ENCODE peak calls at places on chromosomes 7 and 10, in nine cellular contexts. H, E, I, L, O, U, X, P and K are unnamed samples.

GRCh38 chr7:134943785-134944400 is 42.4 kb upstream of the AGBL3 start:
- DNase-seq in H (no peak), P (no peak), U (no peak), I (no peak), X (no peak), O (no peak), E (no peak), L (peak; percentile 43), K (no peak)

GRCh38 chr7:80259-81236 is 111.8 kb upstream of the FAM20C start:
- DNase-seq in E (peak; percentile 36), X (no peak), L (no peak), P (no peak), U (no peak), H (no peak), O (no peak), I (no peak), K (no peak)

GRCh38 chr10:100569687-100570517 is 34.2 kb downstream of the HIF1AN start:
- DNase-seq in H (peak; percentile 40), U (peak; percentile 75), E (no peak), X (no peak), L (no peak), O (no peak), I (no peak), P (no peak), K (no peak)

GRCh38 chr10:21406595-21407218 is 118.8 kb downstream of the SKIDA1 start:
- DNase-seq in L (no peak), P (no peak), U (no peak), E (no peak), X (no peak), H (no peak), I (no peak), O (no peak), K (no peak)

GRCh38 chr10:25261571-25261970 is 86.8 kb downstream of the GPR158 start:
- DNase-seq in E (no peak), P (no peak), I (no peak), H (no peak), L (no peak), O (no peak), U (no peak), X (no peak), K (no peak)

GRCh38 chr10:30441974-30442606 is 8.1 kb downstream of the MAP3K8 start:
- DNase-seq in I (no peak), P (no peak), U (no peak), L (no peak), O (no peak), X (no peak), E (no peak), H (no peak), K (no peak)

GRCh38 chr7:97450516-97450915 is 281.4 kb upstream of the TAC1 start:
- DNase-seq in L (no peak), P (no peak), O (no peak), H (no peak), E (no peak), U (no peak), I (no peak), X (no peak), K (no peak)

GRCh38 chr7:158019726-158020705 is 567.6 kb downstream of the PTPRN2 start:
- DNase-seq in U (no peak), H (no peak), P (no peak), L (no peak), E (no peak), O (no peak), X (no peak), I (peak; percentile 40), K (no peak)

GRCh38 chr10:122674781-122675180 is 24.9 kb downstream of the C10orf120 start:
- DNase-seq in X (no peak), E (no peak), I (no peak), P (no peak), H (no peak), O (no peak), L (no peak), U (no peak), K (no peak)

GRCh38 chr10:93993782-93994668 is at the start of gene PLCE1:
- DNase-seq in I (peak; percentile 71), E (peak; percentile 53), O (no peak), L (peak; percentile 60), X (peak; percentile 51), P (no peak), H (peak; percentile 49), U (peak; percentile 67), K (no peak)

GRCh38 chr10:93993414-93993781 is 333 bp upstream of the PLCE1 start:
- DNase-seq in E (no peak), L (no peak), U (no peak), O (no peak), P (no peak), I (no peak), X (no peak), H (no peak), K (no peak)

GRCh38 chr10:93991101-93991500 is 2.6 kb upstream of the PLCE1 start:
- DNase-seq in E (no peak), H (no peak), P (no peak), I (no peak), U (no peak), X (no peak), O (no peak), L (no peak), K (no peak)

GRCh38 chr10:93991596-93992284 is 2.0 kb upstream of the PLCE1 start:
- DNase-seq in X (peak; percentile 60), U (peak; percentile 49), P (no peak), L (no peak), E (peak; percentile 54), O (no peak), I (no peak), H (no peak), K (no peak)

DNA sequence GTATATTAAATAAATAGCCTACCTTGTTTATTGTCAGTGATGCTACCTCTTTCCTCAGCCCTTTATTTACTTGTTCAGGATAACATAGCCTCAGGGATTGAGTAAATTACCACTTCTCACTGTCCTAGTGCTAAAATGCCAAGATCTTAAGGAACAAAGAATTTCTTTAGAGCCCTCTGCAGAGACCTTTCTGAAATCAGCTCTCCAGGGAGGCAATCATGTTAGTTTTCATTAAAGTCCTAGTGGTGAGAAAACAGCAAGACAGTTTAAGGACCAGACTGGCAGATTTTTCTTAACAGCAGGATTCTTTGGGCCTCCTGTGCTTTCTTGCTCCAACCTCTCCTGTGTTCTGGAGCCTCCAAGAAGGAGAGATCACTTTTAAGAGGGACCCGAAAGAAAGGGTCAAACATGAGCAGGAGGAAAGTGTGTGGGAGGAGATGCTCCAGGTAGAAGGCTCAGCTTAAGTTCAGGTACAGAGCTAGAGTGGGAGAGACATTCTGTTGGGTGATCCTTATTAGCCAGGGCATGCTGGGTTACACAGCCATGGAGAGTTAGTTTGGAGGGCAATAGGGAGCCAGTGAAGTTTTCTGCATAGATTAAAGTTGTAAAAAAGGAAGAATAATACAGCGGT is 1.2 kb upstream of the PLCE1 start:
- DNase-seq in O (no peak), H (no peak), I (no peak), E (no peak), P (no peak), X (no peak), L (no peak), U (peak; percentile 52), K (no peak)
- TF ChIP-seq CTCF in O (peak; percentile 32), H (peak; percentile 33), I (peak; percentile 21), E (peak; percentile 42), P (peak; percentile 17), X (no peak), L (no peak), U (no peak), K (no peak)

DNA sequence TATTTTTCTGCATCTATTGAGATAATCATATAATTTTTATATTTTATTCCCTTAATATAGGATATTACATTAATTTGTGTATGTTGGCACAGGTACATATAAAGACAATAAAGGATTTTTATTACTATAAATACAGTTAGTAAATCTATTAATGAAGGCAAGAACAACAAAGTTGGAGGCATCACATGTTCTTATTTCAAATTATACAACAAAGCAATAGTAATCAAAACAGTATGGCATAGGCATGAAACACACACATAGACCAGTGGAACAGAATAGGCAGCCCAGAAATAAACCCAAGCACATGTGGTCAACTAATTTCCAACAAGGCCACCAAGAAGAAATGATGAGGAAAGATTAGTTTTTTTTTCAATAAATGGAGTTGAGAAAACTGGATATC is 11.2 kb downstream of the TFPI2 start:
- DNase-seq in H (no peak), X (no peak), I (no peak), U (no peak), E (no peak), O (no peak), P (no peak), L (no peak), K (no peak)
- TF ChIP-seq CTCF in H (no peak), X (no peak), I (no peak), U (no peak), E (no peak), O (no peak), P (no peak), L (no peak), K (no peak)

DNA sequence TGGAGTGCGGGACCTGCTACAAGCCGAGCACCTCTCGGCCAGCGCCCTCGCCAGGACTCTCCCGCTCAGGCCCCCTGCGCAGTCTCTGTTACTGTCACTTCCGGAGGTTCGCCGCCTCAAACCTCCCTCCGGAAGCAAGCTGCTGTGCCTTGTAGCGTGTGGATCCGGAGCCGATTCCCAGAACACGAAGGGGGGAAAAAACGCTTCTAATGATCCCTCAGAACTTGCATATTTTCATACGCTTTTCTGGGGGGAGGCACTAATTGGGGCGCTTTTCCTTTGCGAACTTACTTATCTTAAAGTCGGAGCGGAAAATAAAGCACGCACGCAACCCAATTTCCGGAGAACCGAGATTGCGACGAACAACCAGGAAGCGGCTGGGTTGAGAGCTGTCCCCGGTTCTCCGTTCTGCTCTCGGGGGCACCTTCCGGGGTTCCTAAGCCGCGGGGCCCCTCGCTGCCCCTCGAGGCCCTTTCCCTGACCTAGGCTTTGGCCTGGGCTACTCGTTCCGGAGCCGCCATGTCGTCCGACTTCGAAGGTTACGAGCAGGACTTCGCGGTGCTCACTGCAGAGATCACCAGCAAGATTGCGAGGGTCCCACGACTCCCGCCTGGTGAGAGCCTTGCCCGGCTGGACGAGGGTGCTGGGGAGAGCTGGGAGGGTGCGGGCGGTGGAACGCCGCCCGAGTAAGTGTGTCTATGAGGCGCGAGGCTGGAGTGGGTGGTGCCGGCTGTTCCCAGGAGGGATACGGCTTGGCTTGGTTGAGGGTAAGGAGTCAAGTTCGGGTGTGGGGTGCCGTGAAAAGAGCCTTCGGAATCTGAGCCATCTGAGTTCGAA is at the start of the genes VTI1A and ZDHHC6:
- DNase-seq in P (no peak), E (peak; percentile 81), O (peak; percentile 61), X (peak; percentile 87), L (peak; percentile 86), I (peak; percentile 90), U (peak; percentile 90), H (peak; percentile 87), K (peak; percentile 84)
- TF ChIP-seq CTCF in P (peak; percentile 46), E (no peak), O (peak; percentile 43), X (no peak), L (no peak), I (peak; percentile 25), U (no peak), H (no peak), K (no peak)

DNA sequence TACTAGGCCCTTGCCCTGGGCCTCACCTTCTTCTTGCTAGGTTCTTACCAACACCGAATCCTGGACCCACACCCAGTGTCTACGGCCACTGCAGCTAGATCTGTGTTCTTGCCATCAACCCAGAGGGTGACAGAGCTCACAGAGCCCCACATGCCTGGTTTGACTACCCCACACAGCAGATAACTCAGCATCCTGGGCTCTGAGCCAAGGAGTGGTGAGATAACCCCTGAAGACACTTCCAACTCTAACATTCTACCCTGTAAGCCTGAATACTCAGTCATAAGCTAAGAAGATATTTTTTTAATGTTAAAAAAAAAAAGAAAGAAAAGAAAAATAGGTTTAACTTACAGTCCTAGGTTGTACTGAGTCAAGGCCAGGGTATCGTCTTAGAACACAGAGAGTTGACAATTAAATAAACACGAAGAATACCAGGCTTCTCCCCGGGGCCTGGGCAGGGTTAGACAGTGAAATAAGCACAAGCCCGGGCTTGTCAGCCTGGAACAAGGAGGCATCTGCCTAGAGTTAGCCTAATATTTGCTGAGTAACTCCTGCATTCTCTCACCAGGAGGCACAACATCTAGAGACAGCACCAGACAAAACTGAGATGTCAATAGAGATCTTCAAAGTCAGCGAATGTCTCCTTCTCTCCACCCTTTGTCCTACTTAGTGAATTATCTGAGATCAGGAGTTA is 556.5 kb upstream of the LRRN3 start:
- DNase-seq in E (no peak), P (no peak), X (no peak), H (no peak), O (peak; percentile 38), L (no peak), U (no peak), I (no peak), K (no peak)
- TF ChIP-seq CTCF in E (no peak), P (no peak), X (no peak), H (no peak), O (peak; percentile 23), L (no peak), U (no peak), I (no peak), K (no peak)